ENCODE peak calls at places on chromosomes 5 and 9, in ten cellular contexts. V is memory B cell, B is NCI-H2081, Y is PC-9, K is OCI-LY7, F is A549, T is NCI-H82, W is skeletal muscle cell, G is HTR-8/SVneo, O is GM12878. D is an unnamed sample.
A peak's percentile ranks its signal among the peaks of the same experiment; 100 is the strongest.

GRCh38 chr5:101915559-101915958 is 380.5 kb downstream of the SLCO4C1 start:
- DNase-seq in V (no peak), B (no peak), Y (no peak), K (no peak), F (peak; percentile 48), T (no peak), W (no peak), G (no peak), O (no peak), D (no peak)

GRCh38 chr5:74093501-74093993 is 467.6 kb downstream of the ARHGEF28 start:
- DNase-seq in V (no peak), B (no peak), Y (no peak), K (no peak), F (no peak), T (peak; percentile 95), W (no peak), G (no peak), O (no peak), D (no peak)

GRCh38 chr9:114149765-114150340 is 5.5 kb upstream of the COL27A1 start:
- DNase-seq in V (no peak), B (no peak), Y (no peak), K (no peak), F (no peak), T (no peak), W (no peak), G (no peak), O (no peak), D (no peak)

GRCh38 chr9:96490534-96491078 is 40.6 kb downstream of the HABP4 start:
- DNase-seq in V (no peak), B (no peak), Y (no peak), K (no peak), F (no peak), T (no peak), W (no peak), G (no peak), O (no peak), D (no peak)

GRCh38 chr5:10162468-10162867 is 87.2 kb downstream of the ATPSCKMT start:
- DNase-seq in V (no peak), B (no peak), Y (no peak), K (no peak), F (no peak), T (peak; percentile 96), W (no peak), G (no peak), O (no peak), D (no peak)

GRCh38 chr5:69528609-69529008 is 31.4 kb upstream of the GTF2H2C start:
- DNase-seq in V (no peak), B (no peak), Y (no peak), K (no peak), F (no peak), T (no peak), W (no peak), G (no peak), O (no peak), D (no peak)

GRCh38 chr5:91219803-91220371 is 163.2 kb downstream of the ARRDC3 start:
- DNase-seq in V (no peak), B (no peak), Y (no peak), K (peak; percentile 27), F (peak; percentile 73), T (peak; percentile 25), W (no peak), G (no peak), O (no peak), D (no peak)

GRCh38 chr9:95089257-95089873 is 228.1 kb downstream of the FANCC start:
- DNase-seq in V (no peak), B (no peak), Y (no peak), K (no peak), F (peak; percentile 41), T (no peak), W (no peak), G (no peak), O (no peak), D (no peak)

GRCh38 chr9:129394011-129394919 is 216.2 kb upstream of the IER5L start:
- DNase-seq in V (no peak), B (no peak), Y (no peak), K (no peak), F (no peak), T (no peak), W (no peak), G (no peak), O (no peak), D (no peak)

GRCh38 chr9:13952906-13953305 is 361.0 kb downstream of the NFIB start:
- DNase-seq in V (no peak), B (peak; percentile 99), Y (no peak), K (no peak), F (no peak), T (no peak), W (no peak), G (no peak), O (no peak), D (no peak)

GRCh38 chr9:8579661-8580060 is 780.1 kb upstream of the DMAC1 start:
- DNase-seq in V (no peak), B (no peak), Y (no peak), K (no peak), F (no peak), T (no peak), W (no peak), G (no peak), O (no peak), D (no peak)

GRCh38 chr9:107751522-107752235 is 262.1 kb upstream of the KLF4 start:
- DNase-seq in V (no peak), B (no peak), Y (peak; percentile 92), K (no peak), F (peak; percentile 77), T (no peak), W (no peak), G (no peak), O (peak; percentile 45), D (no peak)